ENCODE peak calls at places on chromosomes 11 and 22, in ten cellular contexts. O, G, J, E, S, K, R, F, N and B are unnamed samples.

GRCh38 chr11:76783901-76784813 is 1.0 kb downstream of the TSKU start:
- DNase-seq in J (peak; percentile 69), E (no peak), S (peak; percentile 86), R (no peak), O (peak; percentile 12), N (no peak), F (no peak), K (peak; percentile 85), G (peak; percentile 52), B (peak; percentile 78)

GRCh38 chr11:44977493-44977984 is 26.9 kb upstream of the TP53I11 start:
- DNase-seq in J (no peak), S (peak; percentile 75), O (no peak), E (peak; percentile 64), R (no peak), G (peak; percentile 42), F (no peak), N (no peak), K (no peak), B (no peak)

GRCh38 chr22:30396871-30397655 is at the start of gene SEC14L2:
- DNase-seq in R (peak; percentile 19), E (peak; percentile 87), K (peak; percentile 98), J (peak; percentile 40), F (peak; percentile 31), G (peak; percentile 76), N (no peak), O (peak; percentile 81), S (peak; percentile 78), B (peak; percentile 54)

GRCh38 chr11:125167292-125167953 is 2.9 kb downstream of the PKNOX2 start:
- DNase-seq in S (peak; percentile 40), K (no peak), J (no peak), E (no peak), G (no peak), O (peak; percentile 12), F (no peak), R (no peak), N (no peak), B (no peak)

GRCh38 chr11:107969219-107969618 is 39.5 kb upstream of the CUL5 start:
- DNase-seq in K (no peak), N (no peak), G (no peak), J (no peak), R (no peak), O (no peak), E (no peak), S (peak; percentile 16), F (no peak), B (no peak)

GRCh38 chr11:11987503-11988022 is 20.9 kb downstream of the DKK3 start:
- DNase-seq in E (no peak), N (no peak), R (no peak), S (no peak), F (peak; percentile 13), K (no peak), G (peak; percentile 32), O (no peak), J (peak; percentile 74), B (no peak)

GRCh38 chr11:31610544-31610943 is 101.0 kb downstream of the ELP4 start:
- DNase-seq in N (no peak), O (no peak), E (no peak), S (no peak), F (no peak), R (no peak), J (no peak), K (no peak), G (no peak), B (no peak)

GRCh38 chr11:105738972-105739574 is 129.2 kb downstream of the GRIA4 start:
- DNase-seq in G (no peak), F (no peak), K (no peak), R (no peak), E (peak; percentile 67), N (no peak), O (no peak), S (no peak), J (no peak), B (no peak)

GRCh38 chr11:64523456-64524187 is 67.4 kb upstream of the SLC22A12 start:
- DNase-seq in N (no peak), R (no peak), G (no peak), E (peak; percentile 58), K (peak; percentile 75), O (no peak), S (no peak), J (no peak), F (no peak), B (no peak)

GRCh38 chr22:49373801-49374226 is 453.9 kb downstream of the BRD1 start:
- DNase-seq in F (no peak), J (no peak), N (peak; percentile 67), K (peak; percentile 62), O (no peak), G (no peak), E (no peak), R (no peak), S (no peak), B (no peak)

GRCh38 chr11:95991545-95991944 is 67.6 kb upstream of the MTMR2 start:
- DNase-seq in S (no peak), J (no peak), N (no peak), F (no peak), O (no peak), K (no peak), E (no peak), G (no peak), R (no peak), B (no peak)

GRCh38 chr11:23201936-23202522 is 341.8 kb upstream of the CCDC179 start:
- DNase-seq in N (no peak), S (no peak), J (no peak), E (no peak), O (no peak), K (no peak), R (no peak), G (no peak), F (no peak), B (no peak)

GRCh38 chr11:117855452-117855851 is 21.0 kb downstream of the FXYD6 start:
- DNase-seq in N (no peak), F (no peak), E (no peak), G (no peak), K (no peak), S (no peak), J (no peak), O (no peak), R (no peak), B (no peak)

GRCh38 chr11:71249301-71249700 is 3.1 kb downstream of the SHANK2 start:
- DNase-seq in G (no peak), F (no peak), K (no peak), J (no peak), E (no peak), S (no peak), R (no peak), O (no peak), N (no peak), B (no peak)

GRCh38 chr11:74388678-74389327 is 9.4 kb downstream of the PGM2L1 start:
- DNase-seq in E (peak; percentile 74), O (peak; percentile 25), F (peak; percentile 58), N (no peak), R (no peak), J (peak; percentile 49), G (peak; percentile 70), K (no peak), S (peak; percentile 66), B (no peak)

GRCh38 chr22:44730490-44731356 is 21.7 kb upstream of the ARHGAP8 start:
- DNase-seq in R (no peak), N (no peak), G (no peak), O (no peak), S (no peak), E (no peak), F (no peak), K (no peak), J (no peak), B (no peak)

GRCh38 chr11:1918436-1919315 is 827 bp upstream of the TNNT3 start:
- DNase-seq in E (no peak), F (no peak), N (no peak), O (no peak), R (no peak), G (no peak), K (no peak), S (no peak), J (no peak), B (no peak)

GRCh38 chr11:130560000-130560852 is 111.8 kb downstream of the ADAMTS15 start:
- DNase-seq in E (no peak), S (no peak), K (no peak), R (no peak), F (no peak), N (no peak), O (no peak), G (no peak), J (no peak), B (no peak)

GRCh38 chr11:125948278-125949051 is 2.6 kb downstream of the VSIG10L2 start:
- DNase-seq in J (peak; percentile 22), K (no peak), S (no peak), O (no peak), N (peak; percentile 83), E (no peak), R (no peak), G (no peak), F (no peak), B (no peak)

GRCh38 chr11:109421981-109422590 is at the start of gene C11orf87:
- DNase-seq in E (peak; percentile 53), S (peak; percentile 37), O (peak; percentile 36), F (no peak), J (no peak), K (peak; percentile 92), G (no peak), N (no peak), R (no peak), B (no peak)

GRCh38 chr11:75430692-75431532 is 2.1 kb downstream of the KLHL35 start:
- DNase-seq in E (no peak), N (no peak), F (no peak), J (no peak), G (no peak), S (no peak), R (no peak), O (no peak), K (peak; percentile 48), B (no peak)

GRCh38 chr22:24424001-24424900 is 3.1 kb upstream of the ADORA2A start:
- DNase-seq in R (no peak), E (no peak), O (no peak), N (no peak), S (no peak), F (peak; percentile 51), K (no peak), G (no peak), J (no peak), B (peak; percentile 61)

GRCh38 chr11:66068923-66069714 is 953 bp upstream of the PACS1 start:
- DNase-seq in J (peak; percentile 44), O (peak; percentile 26), S (peak; percentile 71), E (peak; percentile 38), G (peak; percentile 32), R (no peak), K (no peak), N (no peak), F (peak; percentile 86), B (no peak)

GRCh38 chr11:8040921-8041285 is 40.1 kb upstream of the TUB start:
- DNase-seq in E (no peak), N (peak; percentile 69), S (no peak), J (no peak), G (no peak), R (no peak), O (no peak), F (no peak), K (no peak), B (no peak)

GRCh38 chr22:36546092-36546804 is 17.3 kb upstream of the EIF3D start:
- DNase-seq in O (peak; percentile 11), N (no peak), K (peak; percentile 91), G (peak; percentile 64), J (peak; percentile 67), E (peak; percentile 74), F (peak; percentile 44), S (peak; percentile 75), R (no peak), B (peak; percentile 47)

GRCh38 chr11:19460718-19461405 is 220.1 kb upstream of the E2F8 start:
- DNase-seq in R (no peak), G (no peak), S (no peak), J (no peak), N (no peak), F (no peak), E (peak; percentile 83), O (no peak), K (no peak), B (no peak)

GRCh38 chr11:68670208-68670992 is 13.9 kb upstream of the GAL start:
- DNase-seq in N (no peak), S (no peak), R (no peak), J (no peak), K (peak; percentile 64), G (no peak), F (no peak), O (no peak), E (no peak), B (no peak)

GRCh38 chr11:20014067-20014402 is 146.2 kb downstream of the DBX1 start:
- DNase-seq in J (no peak), N (no peak), O (no peak), G (no peak), S (no peak), F (no peak), E (no peak), R (no peak), K (no peak), B (no peak)